ENCODE peak calls at places on chromosomes 1 and 21, in five cellular contexts. One of them, this sample, is unnamed.

GRCh38 chr1:93519196-93519825 is 71.4 kb downstream of the FNBP1L start:
- DNase-seq in HuH-7.5: no peak
- DNase-seq in AG04450: no peak
- DNase-seq in AG08395: no peak
- DNase-seq in T-helper 2 cell: no peak
- DNase-seq in this sample: no peak

GRCh38 chr1:204746838-204747442 is 61.4 kb upstream of the LRRN2 start:
- DNase-seq in AG08395: peak; percentile 66
- DNase-seq in HuH-7.5: no peak
- DNase-seq in AG04450: no peak
- DNase-seq in T-helper 2 cell: peak; percentile 13
- DNase-seq in this sample: peak; percentile 79

GRCh38 chr1:6472391-6472790 is 6.4 kb upstream of the TNFRSF25 start:
- DNase-seq in HuH-7.5: no peak
- DNase-seq in AG04450: no peak
- DNase-seq in AG08395: no peak
- DNase-seq in T-helper 2 cell: no peak
- DNase-seq in this sample: no peak

GRCh38 chr1:94836891-94837290 is 16.7 kb downstream of the SLC44A3 start:
- DNase-seq in T-helper 2 cell: no peak
- DNase-seq in AG04450: no peak
- DNase-seq in AG08395: no peak
- DNase-seq in HuH-7.5: no peak
- DNase-seq in this sample: no peak

GRCh38 chr1:27004471-27005165 is 8.0 kb downstream of the TENT5B start:
- DNase-seq in AG04450: no peak
- DNase-seq in T-helper 2 cell: no peak
- DNase-seq in HuH-7.5: no peak
- DNase-seq in AG08395: no peak
- DNase-seq in this sample: no peak

GRCh38 chr1:48109390-48110009 is 112.3 kb upstream of the TRABD2B start:
- DNase-seq in T-helper 2 cell: no peak
- DNase-seq in AG04450: peak; percentile 18
- DNase-seq in AG08395: peak; percentile 62
- DNase-seq in HuH-7.5: no peak
- DNase-seq in this sample: peak; percentile 49

GRCh38 chr21:35351434-35351833 is 302.3 kb upstream of the RUNX1 start:
- DNase-seq in T-helper 2 cell: no peak
- DNase-seq in AG04450: no peak
- DNase-seq in HuH-7.5: no peak
- DNase-seq in AG08395: no peak
- DNase-seq in this sample: no peak

GRCh38 chr1:179169616-179170467 is 59.6 kb downstream of the ABL2 start:
- DNase-seq in AG04450: no peak
- DNase-seq in T-helper 2 cell: no peak
- DNase-seq in AG08395: peak; percentile 61
- DNase-seq in HuH-7.5: no peak
- DNase-seq in this sample: no peak

GRCh38 chr1:14371806-14372497 is 226.5 kb upstream of the KAZN start:
- DNase-seq in HuH-7.5: no peak
- DNase-seq in AG04450: no peak
- DNase-seq in T-helper 2 cell: no peak
- DNase-seq in AG08395: peak; percentile 51
- DNase-seq in this sample: no peak

GRCh38 chr1:235011064-235011598 is 117.5 kb downstream of the TOMM20 start:
- DNase-seq in HuH-7.5: no peak
- DNase-seq in AG04450: no peak
- DNase-seq in AG08395: no peak
- DNase-seq in T-helper 2 cell: peak; percentile 41
- DNase-seq in this sample: no peak

GRCh38 chr1:206635080-206635982 is at the start of gene DYRK3:
- DNase-seq in T-helper 2 cell: peak; percentile 88
- DNase-seq in AG04450: peak; percentile 78
- DNase-seq in AG08395: peak; percentile 97
- DNase-seq in HuH-7.5: peak; percentile 63
- DNase-seq in this sample: peak; percentile 93

GRCh38 chr1:119873166-119874025 is 22.9 kb downstream of the ADAM30 start:
- DNase-seq in T-helper 2 cell: no peak
- DNase-seq in HuH-7.5: no peak
- DNase-seq in AG08395: peak; percentile 72
- DNase-seq in AG04450: peak; percentile 34
- DNase-seq in this sample: no peak

GRCh38 chr1:91836307-91837056 is 49.5 kb downstream of the TGFBR3 start:
- DNase-seq in AG04450: no peak
- DNase-seq in HuH-7.5: no peak
- DNase-seq in AG08395: no peak
- DNase-seq in T-helper 2 cell: no peak
- DNase-seq in this sample: no peak

GRCh38 chr21:42845296-42845965 is 33.9 kb downstream of the WDR4 start:
- DNase-seq in AG08395: no peak
- DNase-seq in T-helper 2 cell: no peak
- DNase-seq in AG04450: no peak
- DNase-seq in HuH-7.5: no peak
- DNase-seq in this sample: no peak

GRCh38 chr1:7447093-7447492 is 324.0 kb upstream of the VAMP3 start:
- DNase-seq in HuH-7.5: no peak
- DNase-seq in AG08395: no peak
- DNase-seq in T-helper 2 cell: no peak
- DNase-seq in AG04450: no peak
- DNase-seq in this sample: no peak

GRCh38 chr21:42513151-42513984 is at the start of gene SLC37A1:
- DNase-seq in T-helper 2 cell: no peak
- DNase-seq in AG04450: no peak
- DNase-seq in HuH-7.5: no peak
- DNase-seq in AG08395: no peak
- DNase-seq in this sample: peak; percentile 38

GRCh38 chr1:43565600-43566360 is 35.1 kb downstream of the PTPRF start:
- DNase-seq in AG04450: no peak
- DNase-seq in T-helper 2 cell: no peak
- DNase-seq in HuH-7.5: no peak
- DNase-seq in AG08395: peak; percentile 82
- DNase-seq in this sample: no peak

GRCh38 chr1:22224631-22225030 is 81.7 kb upstream of the WNT4 start:
- DNase-seq in AG04450: no peak
- DNase-seq in HuH-7.5: no peak
- DNase-seq in T-helper 2 cell: no peak
- DNase-seq in AG08395: no peak
- DNase-seq in this sample: no peak

GRCh38 chr1:30757196-30757949 is at the start of gene LAPTM5:
- DNase-seq in HuH-7.5: no peak
- DNase-seq in AG08395: peak; percentile 74
- DNase-seq in T-helper 2 cell: peak; percentile 76
- DNase-seq in AG04450: no peak
- DNase-seq in this sample: peak; percentile 77

GRCh38 chr21:36696640-36697472 is 2.1 kb upstream of the SIM2 start:
- DNase-seq in T-helper 2 cell: no peak
- DNase-seq in HuH-7.5: no peak
- DNase-seq in AG08395: no peak
- DNase-seq in AG04450: no peak
- DNase-seq in this sample: no peak

GRCh38 chr1:22376001-22376400 is 75.7 kb upstream of the ZBTB40 start:
- DNase-seq in AG08395: peak; percentile 61
- DNase-seq in HuH-7.5: no peak
- DNase-seq in AG04450: no peak
- DNase-seq in T-helper 2 cell: no peak
- DNase-seq in this sample: no peak

GRCh38 chr1:93600663-93601062 is 81.0 kb downstream of the BCAR3 start:
- DNase-seq in AG04450: no peak
- DNase-seq in T-helper 2 cell: no peak
- DNase-seq in HuH-7.5: no peak
- DNase-seq in AG08395: no peak
- DNase-seq in this sample: no peak

GRCh38 chr1:28566931-28567330 is 14.0 kb downstream of the TRNAU1AP start:
- DNase-seq in HuH-7.5: no peak
- DNase-seq in T-helper 2 cell: no peak
- DNase-seq in AG04450: no peak
- DNase-seq in AG08395: no peak
- DNase-seq in this sample: no peak

GRCh38 chr1:96374076-96374762 is 347.4 kb upstream of the PTBP2 start:
- DNase-seq in AG08395: no peak
- DNase-seq in HuH-7.5: no peak
- DNase-seq in AG04450: no peak
- DNase-seq in T-helper 2 cell: no peak
- DNase-seq in this sample: no peak

GRCh38 chr1:226688852-226689251 is 50.2 kb downstream of the ITPKB start:
- DNase-seq in AG08395: no peak
- DNase-seq in T-helper 2 cell: no peak
- DNase-seq in AG04450: no peak
- DNase-seq in HuH-7.5: no peak
- DNase-seq in this sample: no peak

GRCh38 chr1:221851341-221851740 is 109.5 kb upstream of the DUSP10 start:
- DNase-seq in AG08395: no peak
- DNase-seq in AG04450: no peak
- DNase-seq in HuH-7.5: no peak
- DNase-seq in T-helper 2 cell: no peak
- DNase-seq in this sample: no peak

GRCh38 chr1:187715483-187715882 is 886.7 kb downstream of the PLA2G4A start:
- DNase-seq in T-helper 2 cell: no peak
- DNase-seq in HuH-7.5: no peak
- DNase-seq in AG08395: no peak
- DNase-seq in AG04450: no peak
- DNase-seq in this sample: no peak

GRCh38 chr1:247331526-247332214 is at the start of gene ZNF496:
- DNase-seq in AG04450: peak; percentile 71
- DNase-seq in T-helper 2 cell: peak; percentile 47
- DNase-seq in AG08395: peak; percentile 90
- DNase-seq in HuH-7.5: peak; percentile 95
- DNase-seq in this sample: peak; percentile 57

GRCh38 chr1:231986631-231987291 is 360.2 kb downstream of the DISC1 start:
- DNase-seq in AG08395: no peak
- DNase-seq in T-helper 2 cell: no peak
- DNase-seq in AG04450: no peak
- DNase-seq in HuH-7.5: no peak
- DNase-seq in this sample: no peak

GRCh38 chr1:5907966-5908365 is 84.3 kb downstream of the NPHP4 start:
- DNase-seq in AG08395: no peak
- DNase-seq in T-helper 2 cell: no peak
- DNase-seq in HuH-7.5: no peak
- DNase-seq in AG04450: no peak
- DNase-seq in this sample: no peak

GRCh38 chr1:230130172-230130944 is 63.3 kb downstream of the GALNT2 start:
- DNase-seq in AG08395: no peak
- DNase-seq in AG04450: no peak
- DNase-seq in T-helper 2 cell: no peak
- DNase-seq in HuH-7.5: no peak
- DNase-seq in this sample: no peak

GRCh38 chr21:32347351-32347750 is 45.5 kb downstream of the URB1 start:
- DNase-seq in T-helper 2 cell: no peak
- DNase-seq in AG08395: no peak
- DNase-seq in AG04450: no peak
- DNase-seq in HuH-7.5: no peak
- DNase-seq in this sample: no peak

GRCh38 chr1:51986718-51987117 is 3.8 kb downstream of the RAB3B start:
- DNase-seq in HuH-7.5: no peak
- DNase-seq in AG08395: no peak
- DNase-seq in AG04450: no peak
- DNase-seq in T-helper 2 cell: no peak
- DNase-seq in this sample: no peak

GRCh38 chr21:42496839-42497202 is 797 bp upstream of the RSPH1 start:
- DNase-seq in HuH-7.5: no peak
- DNase-seq in AG04450: no peak
- DNase-seq in AG08395: no peak
- DNase-seq in T-helper 2 cell: no peak
- DNase-seq in this sample: no peak

GRCh38 chr1:9629445-9630201 is 21.9 kb upstream of the PIK3CD start:
- DNase-seq in HuH-7.5: no peak
- DNase-seq in AG08395: no peak
- DNase-seq in T-helper 2 cell: peak; percentile 75
- DNase-seq in AG04450: no peak
- DNase-seq in this sample: peak; percentile 88

GRCh38 chr1:218363141-218363540 is 18.0 kb downstream of the TGFB2 start:
- DNase-seq in HuH-7.5: no peak
- DNase-seq in AG04450: no peak
- DNase-seq in AG08395: no peak
- DNase-seq in T-helper 2 cell: no peak
- DNase-seq in this sample: no peak

This sample was measured in NAMALWA.